ENCODE peak calls at places on chromosomes 1 and 21, in six cellular contexts. One of them, this sample, is unnamed.

GRCh38 chr1:54980528-54981241 is at the start of gene TMEM61:
- DNase-seq in WTC11: peak
- DNase-seq in GM13976: peak
- DNase-seq in heart right ventricle: no peak
- DNase-seq in right atrium auricular region: no peak
- DNase-seq in NB4: no peak
- DNase-seq in this sample: no peak

GRCh38 chr1:231162300-231162969 is 577 bp downstream of the TRIM67 start:
- DNase-seq in right atrium auricular region: no peak
- DNase-seq in NB4: peak
- DNase-seq in heart right ventricle: no peak
- DNase-seq in WTC11: peak
- DNase-seq in GM13976: peak
- DNase-seq in this sample: no peak

GRCh38 chr1:94045465-94046056 is 75.4 kb downstream of the ABCA4 start:
- DNase-seq in WTC11: peak
- DNase-seq in heart right ventricle: peak
- DNase-seq in right atrium auricular region: peak
- DNase-seq in NB4: peak
- DNase-seq in GM13976: peak
- DNase-seq in this sample: peak

GRCh38 chr1:33392639-33393038 is 38.3 kb downstream of the PHC2 start:
- DNase-seq in right atrium auricular region: no peak
- DNase-seq in WTC11: no peak
- DNase-seq in NB4: no peak
- DNase-seq in heart right ventricle: no peak
- DNase-seq in GM13976: no peak
- DNase-seq in this sample: no peak

GRCh38 chr1:67618285-67619018 is 66.5 kb upstream of the GADD45A start:
- DNase-seq in WTC11: no peak
- DNase-seq in right atrium auricular region: peak
- DNase-seq in heart right ventricle: peak
- DNase-seq in NB4: no peak
- DNase-seq in GM13976: no peak
- DNase-seq in this sample: peak

GRCh38 chr1:201560328-201561194 is 21.6 kb downstream of the NAV1 start:
- DNase-seq in right atrium auricular region: no peak
- DNase-seq in heart right ventricle: no peak
- DNase-seq in WTC11: no peak
- DNase-seq in NB4: no peak
- DNase-seq in GM13976: no peak
- DNase-seq in this sample: no peak

GRCh38 chr1:97093742-97094141 is 372.2 kb downstream of the PTBP2 start:
- DNase-seq in right atrium auricular region: no peak
- DNase-seq in WTC11: no peak
- DNase-seq in heart right ventricle: no peak
- DNase-seq in NB4: no peak
- DNase-seq in GM13976: no peak
- DNase-seq in this sample: no peak

GRCh38 chr1:86981482-86982311 is 67.3 kb downstream of the HS2ST1 start:
- DNase-seq in WTC11: no peak
- DNase-seq in right atrium auricular region: no peak
- DNase-seq in NB4: no peak
- DNase-seq in heart right ventricle: no peak
- DNase-seq in GM13976: no peak
- DNase-seq in this sample: no peak

GRCh38 chr1:32208891-32209309 is at the start of gene DCDC2B:
- DNase-seq in NB4: no peak
- DNase-seq in right atrium auricular region: no peak
- DNase-seq in GM13976: no peak
- DNase-seq in heart right ventricle: peak
- DNase-seq in WTC11: no peak
- DNase-seq in this sample: no peak

GRCh38 chr1:15343729-15344128 is 66.0 kb upstream of the EFHD2 start:
- DNase-seq in heart right ventricle: peak
- DNase-seq in right atrium auricular region: no peak
- DNase-seq in WTC11: no peak
- DNase-seq in GM13976: no peak
- DNase-seq in NB4: no peak
- DNase-seq in this sample: no peak

GRCh38 chr1:201178718-201179117 is 11.9 kb upstream of the IGFN1 start:
- DNase-seq in NB4: no peak
- DNase-seq in heart right ventricle: no peak
- DNase-seq in WTC11: no peak
- DNase-seq in right atrium auricular region: no peak
- DNase-seq in GM13976: no peak
- DNase-seq in this sample: no peak

GRCh38 chr1:208449951-208450350 is 205.8 kb upstream of the PLXNA2 start:
- DNase-seq in NB4: no peak
- DNase-seq in right atrium auricular region: no peak
- DNase-seq in WTC11: no peak
- DNase-seq in heart right ventricle: no peak
- DNase-seq in GM13976: no peak
- DNase-seq in this sample: no peak

GRCh38 chr1:41364444-41365319 is 3.4 kb downstream of the FOXO6 start:
- DNase-seq in heart right ventricle: no peak
- DNase-seq in WTC11: peak
- DNase-seq in right atrium auricular region: no peak
- DNase-seq in NB4: no peak
- DNase-seq in GM13976: no peak
- DNase-seq in this sample: no peak

DNA sequence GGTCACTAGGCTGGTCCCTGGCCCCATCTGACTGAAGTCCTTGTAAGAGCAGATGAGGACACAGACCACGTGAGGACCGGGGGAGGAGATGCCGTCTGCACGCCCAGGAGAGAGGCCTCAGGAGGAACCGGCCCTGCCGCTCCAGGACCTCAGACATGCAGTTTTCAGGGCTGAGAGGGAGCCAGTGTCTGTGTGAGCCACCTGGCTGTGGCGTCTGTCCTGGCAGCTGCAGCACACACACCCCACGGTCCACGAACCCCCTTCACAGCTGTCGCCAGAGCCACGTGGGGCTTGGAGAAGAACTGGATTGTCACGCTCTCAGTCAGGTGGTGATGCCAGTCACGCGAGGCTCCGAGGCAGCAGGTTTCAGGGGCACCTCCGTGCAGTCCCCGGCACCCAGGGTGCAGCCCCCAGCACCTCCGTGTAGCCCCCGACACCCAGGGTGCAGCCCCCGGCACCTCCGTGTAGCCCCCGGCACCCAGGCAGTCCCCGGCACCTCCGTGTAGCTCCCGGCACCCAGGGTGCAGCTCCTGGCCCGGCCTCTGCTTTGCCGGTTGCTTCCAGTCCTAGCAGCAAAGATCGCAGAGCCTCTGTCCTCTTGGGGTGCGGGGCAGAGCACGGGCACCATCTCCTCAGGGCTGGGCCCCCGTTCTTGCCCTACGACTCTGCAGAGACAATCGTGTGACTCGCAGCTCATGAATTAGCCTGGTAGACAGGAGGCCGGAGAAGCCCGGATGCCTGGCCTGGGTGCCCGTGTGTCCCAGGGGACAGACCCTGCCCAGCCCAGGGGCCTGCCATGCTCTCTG is 19.0 kb upstream of the SUMO3 start:
- DNase-seq in WTC11: no peak
- DNase-seq in NB4: peak
- DNase-seq in heart right ventricle: peak
- DNase-seq in right atrium auricular region: no peak
- DNase-seq in GM13976: no peak
- DNase-seq in this sample: no peak
- TF ChIP-seq CTCF in WTC11: no peak
- TF ChIP-seq CTCF in NB4: no peak
- TF ChIP-seq CTCF in heart right ventricle: no peak
- TF ChIP-seq CTCF in right atrium auricular region: no peak
- TF ChIP-seq CTCF in GM13976: no peak
- TF ChIP-seq CTCF in this sample: no peak

DNA sequence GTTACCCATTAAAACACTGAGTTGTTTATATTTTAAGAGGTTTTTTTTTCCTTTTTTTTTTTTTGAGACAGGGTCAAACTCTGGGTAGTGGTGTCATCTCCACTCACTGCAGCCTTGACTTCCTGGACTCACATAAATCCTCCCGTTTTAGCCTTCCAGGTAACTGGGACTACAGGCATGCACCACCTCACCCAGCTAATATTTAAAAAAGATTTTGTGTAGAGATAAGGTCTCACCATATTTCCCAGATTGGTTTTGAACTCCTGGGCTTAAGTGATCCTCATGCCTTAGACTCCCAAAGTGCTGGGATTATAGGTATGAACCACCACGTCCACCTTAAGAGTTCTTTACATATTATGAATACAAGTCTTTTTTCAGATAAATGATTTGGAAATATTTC is 146.5 kb downstream of the COQ8A start:
- DNase-seq in right atrium auricular region: no peak
- DNase-seq in WTC11: no peak
- DNase-seq in NB4: no peak
- DNase-seq in heart right ventricle: no peak
- DNase-seq in GM13976: no peak
- DNase-seq in this sample: no peak
- TF ChIP-seq CTCF in right atrium auricular region: no peak
- TF ChIP-seq CTCF in WTC11: no peak
- TF ChIP-seq CTCF in NB4: no peak
- TF ChIP-seq CTCF in heart right ventricle: no peak
- TF ChIP-seq CTCF in GM13976: no peak
- TF ChIP-seq CTCF in this sample: no peak

DNA sequence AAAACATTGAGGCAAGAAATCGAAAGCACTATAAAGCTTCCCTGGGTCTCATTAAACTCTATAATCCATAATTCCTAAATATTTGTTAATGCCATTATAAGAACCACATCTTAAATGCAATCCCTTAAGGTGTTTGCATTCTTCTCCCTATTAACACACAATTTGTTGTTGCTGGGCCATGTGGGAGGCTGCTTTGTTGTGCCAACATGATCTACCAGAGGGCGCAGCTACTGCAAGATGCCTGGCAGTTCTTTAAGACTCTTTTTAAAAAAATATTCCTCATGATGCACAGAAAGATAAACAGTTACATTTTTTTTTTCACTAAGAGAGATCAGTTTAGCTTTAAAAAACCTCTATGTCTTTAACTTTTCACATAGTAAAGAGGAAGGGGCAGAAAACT is 39.0 kb upstream of the BCAS2 start:
- DNase-seq in WTC11: no peak
- DNase-seq in heart right ventricle: no peak
- DNase-seq in NB4: no peak
- DNase-seq in right atrium auricular region: no peak
- DNase-seq in GM13976: no peak
- DNase-seq in this sample: no peak
- TF ChIP-seq CTCF in WTC11: no peak
- TF ChIP-seq CTCF in heart right ventricle: no peak
- TF ChIP-seq CTCF in NB4: no peak
- TF ChIP-seq CTCF in right atrium auricular region: no peak
- TF ChIP-seq CTCF in GM13976: no peak
- TF ChIP-seq CTCF in this sample: no peak

GRCh38 chr1:206040328-206040727 is 12.6 kb upstream of the RHEX start:
- DNase-seq in right atrium auricular region: no peak
- DNase-seq in WTC11: no peak
- DNase-seq in GM13976: no peak
- DNase-seq in NB4: no peak
- DNase-seq in heart right ventricle: no peak
- DNase-seq in this sample: no peak
- TF ChIP-seq CTCF in right atrium auricular region: no peak
- TF ChIP-seq CTCF in WTC11: no peak
- TF ChIP-seq CTCF in GM13976: no peak
- TF ChIP-seq CTCF in NB4: no peak
- TF ChIP-seq CTCF in heart right ventricle: no peak
- TF ChIP-seq CTCF in this sample: no peak

GRCh38 chr1:194159941-194160340 is 973.5 kb upstream of the B3GALT2 start:
- DNase-seq in heart right ventricle: no peak
- DNase-seq in GM13976: no peak
- DNase-seq in WTC11: no peak
- DNase-seq in NB4: no peak
- DNase-seq in right atrium auricular region: no peak
- DNase-seq in this sample: no peak
- TF ChIP-seq CTCF in heart right ventricle: no peak
- TF ChIP-seq CTCF in GM13976: no peak
- TF ChIP-seq CTCF in WTC11: no peak
- TF ChIP-seq CTCF in NB4: no peak
- TF ChIP-seq CTCF in right atrium auricular region: no peak
- TF ChIP-seq CTCF in this sample: no peak

GRCh38 chr1:103265551-103265950 is 157.2 kb upstream of the COL11A1 start:
- DNase-seq in WTC11: no peak
- DNase-seq in GM13976: no peak
- DNase-seq in heart right ventricle: no peak
- DNase-seq in right atrium auricular region: no peak
- DNase-seq in NB4: no peak
- DNase-seq in this sample: no peak

GRCh38 chr1:103266036-103266435 is 157.7 kb upstream of the COL11A1 start:
- DNase-seq in NB4: no peak
- DNase-seq in GM13976: no peak
- DNase-seq in WTC11: no peak
- DNase-seq in heart right ventricle: no peak
- DNase-seq in right atrium auricular region: no peak
- DNase-seq in this sample: no peak

GRCh38 chr1:103267271-103267670 is 158.9 kb upstream of the COL11A1 start:
- DNase-seq in WTC11: no peak
- DNase-seq in NB4: no peak
- DNase-seq in GM13976: no peak
- DNase-seq in right atrium auricular region: no peak
- DNase-seq in heart right ventricle: no peak
- DNase-seq in this sample: no peak

GRCh38 chr1:103273106-103273505 is 164.8 kb upstream of the COL11A1 start:
- DNase-seq in GM13976: no peak
- DNase-seq in WTC11: no peak
- DNase-seq in NB4: no peak
- DNase-seq in right atrium auricular region: no peak
- DNase-seq in heart right ventricle: no peak
- DNase-seq in this sample: no peak

GRCh38 chr1:103267893-103268292 is 159.6 kb upstream of the COL11A1 start:
- DNase-seq in WTC11: peak
- DNase-seq in NB4: no peak
- DNase-seq in right atrium auricular region: no peak
- DNase-seq in GM13976: no peak
- DNase-seq in heart right ventricle: no peak
- DNase-seq in this sample: no peak
- TF ChIP-seq CTCF in WTC11: no peak
- TF ChIP-seq CTCF in NB4: peak
- TF ChIP-seq CTCF in right atrium auricular region: no peak
- TF ChIP-seq CTCF in GM13976: no peak
- TF ChIP-seq CTCF in heart right ventricle: no peak
- TF ChIP-seq CTCF in this sample: peak

GRCh38 chr1:48448932-48449331 is 23.1 kb downstream of the SPATA6 start:
- DNase-seq in NB4: no peak
- DNase-seq in right atrium auricular region: no peak
- DNase-seq in heart right ventricle: no peak
- DNase-seq in GM13976: no peak
- DNase-seq in WTC11: no peak
- DNase-seq in this sample: no peak

DNA sequence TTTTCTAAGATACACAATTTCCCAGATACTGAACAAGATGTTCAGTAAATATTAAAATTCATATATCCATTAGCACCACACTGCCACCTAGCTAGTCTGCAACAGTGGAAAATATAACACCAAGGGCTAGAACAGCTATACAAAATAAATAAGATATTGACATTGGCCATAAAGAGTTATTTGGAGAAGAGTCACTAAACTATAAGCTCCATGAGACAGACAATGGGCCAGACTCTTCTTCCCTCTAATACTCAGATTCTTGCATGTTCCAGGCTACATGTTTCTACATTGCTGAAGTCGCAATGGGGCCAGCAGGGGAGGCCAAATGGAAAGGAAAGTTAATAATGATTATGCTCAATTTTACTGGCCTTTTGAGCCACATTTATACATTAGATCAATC is 21.5 kb downstream of the SPATA6 start:
- DNase-seq in WTC11: no peak
- DNase-seq in heart right ventricle: no peak
- DNase-seq in GM13976: no peak
- DNase-seq in NB4: no peak
- DNase-seq in right atrium auricular region: no peak
- DNase-seq in this sample: no peak
- TF ChIP-seq CTCF in WTC11: no peak
- TF ChIP-seq CTCF in heart right ventricle: peak
- TF ChIP-seq CTCF in GM13976: no peak
- TF ChIP-seq CTCF in NB4: no peak
- TF ChIP-seq CTCF in right atrium auricular region: peak
- TF ChIP-seq CTCF in this sample: no peak